ENCODE peak calls at places on chromosome 18, in four cellular contexts. One of them, this sample, is unnamed.

GRCh38 chr18:49865401-49865800 is 52.1 kb upstream of the ACAA2 start:
- DNase-seq in DND-41: no peak
- DNase-seq in uterus: no peak
- DNase-seq in body of pancreas: peak
- DNase-seq in this sample: no peak

GRCh38 chr18:58262581-58262980 is 218.6 kb downstream of the NEDD4L start:
- DNase-seq in DND-41: no peak
- DNase-seq in uterus: no peak
- DNase-seq in body of pancreas: no peak
- DNase-seq in this sample: no peak

GRCh38 chr18:10850216-10850615 is 299.2 kb downstream of the PIEZO2 start:
- DNase-seq in DND-41: no peak
- DNase-seq in uterus: no peak
- DNase-seq in body of pancreas: no peak
- DNase-seq in this sample: no peak

GRCh38 chr18:65762556-65762955 is 11.7 kb downstream of the CDH7 start:
- DNase-seq in DND-41: no peak
- DNase-seq in uterus: no peak
- DNase-seq in body of pancreas: no peak
- DNase-seq in this sample: no peak

GRCh38 chr18:70693196-70693595 is 404.4 kb downstream of the SOCS6 start:
- DNase-seq in DND-41: no peak
- DNase-seq in uterus: no peak
- DNase-seq in body of pancreas: no peak
- DNase-seq in this sample: no peak

GRCh38 chr18:67239826-67240225 is 276.7 kb downstream of the DSEL start:
- DNase-seq in DND-41: no peak
- DNase-seq in uterus: no peak
- DNase-seq in body of pancreas: no peak
- DNase-seq in this sample: no peak

GRCh38 chr18:40983835-40984234 is 971.2 kb upstream of the PIK3C3 start:
- DNase-seq in DND-41: no peak
- DNase-seq in uterus: no peak
- DNase-seq in body of pancreas: no peak
- DNase-seq in this sample: no peak

GRCh38 chr18:6607348-6607747 is 122.2 kb upstream of the ARHGAP28 start:
- DNase-seq in DND-41: no peak
- DNase-seq in uterus: no peak
- DNase-seq in body of pancreas: peak
- DNase-seq in this sample: no peak

GRCh38 chr18:7116001-7116831 is 1.4 kb downstream of the LAMA1 start:
- DNase-seq in DND-41: no peak
- DNase-seq in uterus: no peak
- DNase-seq in body of pancreas: no peak
- DNase-seq in this sample: no peak

GRCh38 chr18:12657048-12657848 is 659 bp downstream of the SPIRE1 start:
- DNase-seq in DND-41: no peak
- DNase-seq in uterus: peak
- DNase-seq in body of pancreas: peak
- DNase-seq in this sample: peak

GRCh38 chr18:46156124-46156745 is 52.0 kb downstream of the HAUS1 start:
- DNase-seq in DND-41: peak
- DNase-seq in uterus: no peak
- DNase-seq in body of pancreas: no peak
- DNase-seq in this sample: no peak
- H3K27ac ChIP-seq in DND-41: peak
- H3K27ac ChIP-seq in uterus: no peak
- H3K27ac ChIP-seq in body of pancreas: no peak
- H3K27ac ChIP-seq in this sample: no peak

GRCh38 chr18:46169464-46169941 is 65.3 kb downstream of the HAUS1 start:
- DNase-seq in DND-41: no peak
- DNase-seq in uterus: no peak
- DNase-seq in body of pancreas: no peak
- DNase-seq in this sample: no peak
- H3K27ac ChIP-seq in DND-41: peak
- H3K27ac ChIP-seq in uterus: no peak
- H3K27ac ChIP-seq in body of pancreas: no peak
- H3K27ac ChIP-seq in this sample: no peak

DNA sequence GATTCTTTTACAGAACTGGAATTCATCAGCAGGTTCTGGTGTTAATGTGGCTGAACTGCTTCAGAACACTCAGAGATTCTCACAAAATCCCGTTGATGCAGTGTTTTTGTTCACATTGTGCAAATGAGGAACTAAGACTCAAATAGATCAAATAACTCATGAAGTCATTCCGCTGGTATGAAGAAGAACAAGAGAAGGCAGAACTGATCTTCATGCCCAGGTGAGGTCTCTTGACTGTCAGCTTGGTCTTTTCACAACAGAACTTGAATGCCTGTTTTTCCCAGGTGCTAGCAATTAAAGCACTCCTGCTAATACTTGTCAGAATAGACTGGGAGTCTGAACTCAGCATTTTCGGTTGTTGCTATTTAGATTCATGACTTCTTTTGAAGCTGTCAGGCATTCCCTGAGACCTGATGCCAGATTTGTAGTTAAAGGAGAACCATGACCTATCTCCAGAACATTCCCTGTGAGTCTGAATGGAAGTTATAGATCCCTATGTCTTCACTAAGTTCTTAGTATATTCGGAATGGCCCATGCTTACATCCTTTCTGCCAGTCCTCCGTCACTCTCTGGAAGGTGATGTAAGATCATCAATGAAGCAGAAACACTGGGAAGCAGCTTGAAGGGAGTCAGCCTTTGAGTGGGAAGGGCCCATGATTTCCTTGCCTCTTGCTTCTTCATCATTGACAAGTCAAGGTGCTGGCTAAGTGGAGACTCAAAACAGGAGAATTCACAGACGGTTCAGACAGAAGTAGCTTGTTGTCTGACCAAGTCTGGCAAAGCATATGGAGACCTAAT is 155.7 kb downstream of the MTCL1 start:
- DNase-seq in DND-41: no peak
- DNase-seq in uterus: no peak
- DNase-seq in body of pancreas: no peak
- DNase-seq in this sample: no peak
- H3K27ac ChIP-seq in DND-41: no peak
- H3K27ac ChIP-seq in uterus: no peak
- H3K27ac ChIP-seq in body of pancreas: no peak
- H3K27ac ChIP-seq in this sample: no peak

GRCh38 chr18:76486029-76486428 is 9.0 kb downstream of the ZNF516 start:
- DNase-seq in DND-41: no peak
- DNase-seq in uterus: no peak
- DNase-seq in body of pancreas: no peak
- DNase-seq in this sample: no peak
- H3K27ac ChIP-seq in DND-41: no peak
- H3K27ac ChIP-seq in uterus: peak
- H3K27ac ChIP-seq in body of pancreas: no peak
- H3K27ac ChIP-seq in this sample: peak

DNA sequence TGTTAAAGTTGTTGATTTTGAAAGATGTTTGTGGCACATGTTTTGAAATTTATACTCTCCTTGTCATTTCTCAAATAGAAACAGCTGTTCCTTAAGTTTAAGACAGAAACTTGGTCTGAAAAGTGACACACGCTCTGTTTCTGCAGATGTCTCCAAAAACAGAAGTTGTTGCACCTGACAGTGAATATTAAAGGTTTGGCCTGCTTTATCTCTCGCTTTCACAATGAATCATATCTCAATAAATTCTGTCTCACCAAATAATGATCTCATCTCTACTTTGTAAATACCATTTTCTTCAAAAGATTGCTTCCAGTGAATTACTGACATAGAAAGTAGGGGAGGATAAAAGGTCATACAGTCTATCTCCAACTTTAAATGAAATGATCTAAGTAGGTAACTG is 294.9 kb upstream of the SYT4 start:
- DNase-seq in DND-41: no peak
- DNase-seq in uterus: no peak
- DNase-seq in body of pancreas: no peak
- DNase-seq in this sample: no peak
- H3K27ac ChIP-seq in DND-41: no peak
- H3K27ac ChIP-seq in uterus: no peak
- H3K27ac ChIP-seq in body of pancreas: no peak
- H3K27ac ChIP-seq in this sample: no peak

GRCh38 chr18:2513616-2514015 is 57.7 kb downstream of the METTL4 start:
- DNase-seq in DND-41: no peak
- DNase-seq in uterus: no peak
- DNase-seq in body of pancreas: no peak
- DNase-seq in this sample: no peak

GRCh38 chr18:2512059-2512458 is 59.2 kb downstream of the METTL4 start:
- DNase-seq in DND-41: no peak
- DNase-seq in uterus: no peak
- DNase-seq in body of pancreas: no peak
- DNase-seq in this sample: no peak

GRCh38 chr18:2515408-2515807 is 55.9 kb downstream of the METTL4 start:
- DNase-seq in DND-41: no peak
- DNase-seq in uterus: no peak
- DNase-seq in body of pancreas: no peak
- DNase-seq in this sample: no peak

GRCh38 chr18:2518473-2518872 is 52.8 kb downstream of the METTL4 start:
- DNase-seq in DND-41: no peak
- DNase-seq in uterus: no peak
- DNase-seq in body of pancreas: peak
- DNase-seq in this sample: no peak

GRCh38 chr18:2515908-2516625 is 55.2 kb downstream of the METTL4 start:
- DNase-seq in DND-41: no peak
- DNase-seq in uterus: no peak
- DNase-seq in body of pancreas: no peak
- DNase-seq in this sample: no peak
- H3K27ac ChIP-seq in DND-41: no peak
- H3K27ac ChIP-seq in uterus: peak
- H3K27ac ChIP-seq in body of pancreas: no peak
- H3K27ac ChIP-seq in this sample: no peak